ENCODE peak calls at places on chromosomes 5 and 9, in eight cellular contexts. I, F, T, W, A, G, S and D are unnamed samples.
A peak's percentile ranks its signal among the peaks of the same experiment; 100 is the strongest.

GRCh38 chr9:111005711-111006482 is 32.4 kb downstream of the LPAR1 start:
- DNase-seq in I (no peak), F (no peak), T (no peak), W (no peak), A (no peak), G (no peak), S (peak; percentile 50), D (no peak)

GRCh38 chr5:135437796-135438560 is 9.2 kb downstream of the DCANP1 start:
- DNase-seq in I (peak; percentile 31), F (peak; percentile 63), T (peak; percentile 81), W (no peak), A (peak; percentile 14), G (no peak), S (peak; percentile 96), D (peak; percentile 44)

GRCh38 chr9:107425110-107426025 is 64.2 kb downstream of the KLF4 start:
- DNase-seq in I (peak; percentile 90), F (peak; percentile 88), T (peak; percentile 78), W (peak; percentile 48), A (peak; percentile 90), G (peak; percentile 26), S (peak; percentile 19), D (peak; percentile 50)

GRCh38 chr9:87725356-87725899 is 491 bp upstream of the CTSL start:
- DNase-seq in I (peak; percentile 45), F (no peak), T (no peak), W (peak; percentile 42), A (no peak), G (peak; percentile 82), S (peak; percentile 23), D (no peak)

GRCh38 chr9:22079873-22080341 is 70.8 kb upstream of the CDKN2B start:
- DNase-seq in I (peak; percentile 80), F (no peak), T (no peak), W (no peak), A (peak; percentile 82), G (no peak), S (peak; percentile 87), D (no peak)

GRCh38 chr5:119327018-119327417 is 28.8 kb upstream of the TNFAIP8 start:
- DNase-seq in I (no peak), F (no peak), T (no peak), W (no peak), A (no peak), G (peak; percentile 57), S (peak; percentile 55), D (no peak)

GRCh38 chr5:134079748-134080581 is 34.5 kb upstream of the TCF7 start:
- DNase-seq in I (no peak), F (peak; percentile 74), T (no peak), W (no peak), A (no peak), G (no peak), S (no peak), D (no peak)

GRCh38 chr5:103422756-103423155 is 139.8 kb downstream of the NUDT12 start:
- DNase-seq in I (no peak), F (no peak), T (no peak), W (no peak), A (no peak), G (no peak), S (no peak), D (no peak)

GRCh38 chr5:149128023-149128875 is 13.0 kb upstream of the ABLIM3 start:
- DNase-seq in I (no peak), F (no peak), T (no peak), W (peak; percentile 76), A (no peak), G (peak; percentile 31), S (peak; percentile 41), D (no peak)

GRCh38 chr5:134637106-134637721 is 4.6 kb upstream of the SAR1B start:
- DNase-seq in I (no peak), F (peak; percentile 10), T (no peak), W (no peak), A (no peak), G (no peak), S (no peak), D (no peak)

GRCh38 chr5:180637962-180638680 is 11.3 kb downstream of the FLT4 start:
- DNase-seq in I (no peak), F (peak; percentile 69), T (no peak), W (no peak), A (no peak), G (no peak), S (no peak), D (no peak)

GRCh38 chr9:12708562-12709298 is 15.5 kb downstream of the TYRP1 start:
- DNase-seq in I (no peak), F (no peak), T (no peak), W (no peak), A (no peak), G (no peak), S (peak; percentile 71), D (peak; percentile 55)

GRCh38 chr5:66595877-66596790 is at the start of gene MAST4:
- DNase-seq in I (peak; percentile 51), F (peak; percentile 95), T (peak; percentile 88), W (peak; percentile 84), A (peak; percentile 66), G (peak; percentile 85), S (peak; percentile 67), D (peak; percentile 16)

GRCh38 chr9:119050281-119050680 is 319.0 kb downstream of the BRINP1 start:
- DNase-seq in I (no peak), F (no peak), T (no peak), W (no peak), A (no peak), G (no peak), S (no peak), D (no peak)

GRCh38 chr5:16897284-16897704 is 38.8 kb downstream of the MYO10 start:
- DNase-seq in I (no peak), F (no peak), T (no peak), W (peak; percentile 75), A (no peak), G (no peak), S (peak; percentile 74), D (no peak)

GRCh38 chr5:175867587-175868347 is 3.6 kb upstream of the CPLX2 start:
- DNase-seq in I (no peak), F (no peak), T (peak; percentile 55), W (peak; percentile 95), A (no peak), G (peak; percentile 7), S (no peak), D (peak; percentile 48)

GRCh38 chr9:87950765-87951488 is 23.4 kb downstream of the CDK20 start:
- DNase-seq in I (no peak), F (no peak), T (no peak), W (peak; percentile 31), A (no peak), G (peak; percentile 39), S (peak; percentile 34), D (peak; percentile 28)

DNA sequence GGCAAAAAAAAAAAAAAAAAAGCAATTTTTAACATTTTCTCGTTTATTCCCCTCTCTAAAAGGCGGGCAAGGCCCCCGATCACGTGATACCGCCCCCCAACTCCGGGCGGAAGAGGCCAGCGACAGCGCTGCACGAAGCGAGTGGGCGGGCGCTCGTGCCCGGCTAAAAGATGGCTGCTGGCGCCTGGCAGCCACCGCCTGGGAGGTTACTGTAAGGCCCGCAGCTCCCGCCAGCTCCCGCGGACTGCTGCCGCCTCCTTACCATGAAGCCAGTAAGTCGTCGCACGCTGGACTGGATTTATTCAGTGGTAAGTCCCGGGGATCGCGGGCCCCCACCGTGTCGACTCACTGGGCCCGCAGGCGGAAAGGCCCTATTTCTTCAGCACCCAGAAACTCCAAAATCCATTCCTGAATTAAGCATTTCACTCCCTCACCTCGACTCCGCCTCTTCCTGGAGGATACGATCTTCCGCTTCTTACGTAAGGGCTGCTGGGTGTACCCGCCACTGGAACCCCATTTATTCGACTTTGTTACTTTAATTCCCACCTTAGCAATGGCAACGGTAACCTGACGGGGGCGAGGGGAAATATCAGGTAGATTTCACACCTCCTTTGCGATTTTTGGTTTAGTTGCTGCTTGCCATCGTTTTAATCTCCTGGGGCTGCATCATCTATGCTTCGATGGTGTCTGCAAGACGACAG is at the start of the genes SMIM27 and TOPORS:
- DNase-seq in I (peak; percentile 79), F (peak; percentile 97), T (peak; percentile 92), W (peak; percentile 90), A (peak; percentile 83), G (peak; percentile 95), S (peak; percentile 88), D (peak; percentile 84)
- TF ChIP-seq POLR2A in I (peak; percentile 91), F (peak; percentile 19), T (peak; percentile 87), W (peak; percentile 61), A (no peak), G (peak; percentile 93), S (peak; percentile 90), D (peak; percentile 88)

GRCh38 chr5:33939863-33940262 is 3.7 kb downstream of the RXFP3 start:
- DNase-seq in I (no peak), F (no peak), T (no peak), W (no peak), A (no peak), G (no peak), S (peak; percentile 47), D (no peak)

GRCh38 chr5:33938881-33939280 is 2.7 kb downstream of the RXFP3 start:
- DNase-seq in I (no peak), F (no peak), T (no peak), W (no peak), A (no peak), G (no peak), S (no peak), D (no peak)

GRCh38 chr5:33941090-33941489 is 4.9 kb downstream of the RXFP3 start:
- DNase-seq in I (no peak), F (no peak), T (no peak), W (no peak), A (no peak), G (no peak), S (no peak), D (no peak)

GRCh38 chr5:33944543-33945132 is 8.5 kb downstream of the RXFP3 start:
- DNase-seq in I (no peak), F (no peak), T (no peak), W (no peak), A (no peak), G (no peak), S (no peak), D (no peak)
- TF ChIP-seq POLR2A in I (no peak), F (no peak), T (no peak), W (no peak), A (no peak), G (no peak), S (no peak), D (no peak)

DNA sequence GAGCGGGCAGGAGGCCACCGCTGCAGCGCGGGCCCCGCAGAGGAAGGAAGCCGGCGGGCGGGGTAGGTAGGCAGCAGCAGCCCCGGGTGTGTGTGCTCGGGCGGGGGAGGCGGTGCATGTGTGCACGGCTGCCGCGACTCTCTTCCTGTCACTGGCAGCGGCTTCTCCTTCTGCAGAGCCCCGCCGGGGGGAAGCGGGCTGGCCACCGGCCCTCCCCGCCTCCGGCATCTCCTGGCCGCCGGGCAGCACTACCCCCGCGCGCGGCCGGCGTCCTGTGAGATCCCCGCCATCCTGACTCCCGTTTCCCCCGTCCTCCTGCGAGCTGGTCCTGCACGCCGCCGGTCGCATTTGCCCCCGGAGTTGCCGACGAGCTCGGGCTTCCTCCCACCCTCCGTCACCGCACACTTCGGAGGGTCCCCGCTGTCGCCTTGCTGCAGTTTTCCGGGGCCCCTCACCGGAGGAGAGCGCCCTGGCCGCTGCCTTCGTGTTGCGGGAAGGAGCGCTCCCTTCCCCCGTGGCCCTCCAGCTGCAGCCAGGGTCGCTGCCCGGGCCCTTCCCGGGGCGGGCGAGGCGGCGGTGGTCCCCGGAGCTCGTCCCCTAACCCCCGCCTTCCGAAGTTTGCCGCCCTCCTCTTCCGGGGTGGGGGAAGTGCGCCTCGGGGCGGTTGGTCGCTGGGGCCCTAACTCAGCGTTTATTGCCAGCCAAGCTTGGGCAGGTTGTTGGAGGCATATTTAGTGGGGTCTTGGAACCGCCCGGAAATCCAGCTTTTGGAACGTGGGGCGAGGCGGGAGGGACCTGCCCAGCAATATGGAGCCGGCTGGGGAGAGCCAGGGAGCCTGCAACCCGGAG is 556 bp downstream of the PIK3R1 start:
- DNase-seq in I (no peak), F (peak; percentile 95), T (peak; percentile 76), W (peak; percentile 34), A (peak; percentile 43), G (peak; percentile 73), S (peak; percentile 48), D (no peak)
- TF ChIP-seq POLR2A in I (no peak), F (no peak), T (peak; percentile 3), W (peak; percentile 28), A (no peak), G (no peak), S (no peak), D (no peak)

GRCh38 chr9:136075134-136075841 is 19.8 kb downstream of the NACC2 start:
- DNase-seq in I (no peak), F (no peak), T (no peak), W (no peak), A (no peak), G (no peak), S (no peak), D (no peak)
- TF ChIP-seq POLR2A in I (no peak), F (no peak), T (no peak), W (no peak), A (no peak), G (no peak), S (no peak), D (no peak)